ENCODE peak calls at places on chromosomes 11 and 22, in seven cellular contexts. O is left ventricle myocardium inferior; A is sigmoid colon; U is CD8-positive, alpha-beta memory T cell; W is astrocyte; V is psoas muscle; B is endothelial cell of umbilical vein. R is an unnamed sample.

GRCh38 chr11:31956310-31956709 is 134.6 kb upstream of the RCN1 start:
- DNase-seq in O (no peak), A (no peak), U (no peak), W (peak; percentile 45), V (no peak), B (no peak), R (no peak)

GRCh38 chr22:32745996-32746322 is 55.5 kb upstream of the TIMP3 start:
- DNase-seq in O (no peak), A (no peak), U (no peak), W (no peak), V (no peak), B (no peak), R (no peak)

GRCh38 chr22:38505595-38506117 is 455 bp downstream of the DDX17 start:
- DNase-seq in O (peak; percentile 85), A (peak; percentile 91), U (peak; percentile 75), W (peak; percentile 39), V (peak; percentile 91), B (peak; percentile 70), R (peak; percentile 74)

GRCh38 chr11:45023065-45023365 is 72.3 kb upstream of the TP53I11 start:
- DNase-seq in O (no peak), A (no peak), U (no peak), W (peak; percentile 33), V (no peak), B (no peak), R (no peak)

GRCh38 chr11:57094206-57094940 is 87.4 kb upstream of the LRRC55 start:
- DNase-seq in O (no peak), A (no peak), U (no peak), W (peak; percentile 23), V (no peak), B (no peak), R (no peak)

GRCh38 chr11:101336858-101337257 is 207.2 kb upstream of the PGR start:
- DNase-seq in O (no peak), A (no peak), U (no peak), W (no peak), V (no peak), B (no peak), R (no peak)

GRCh38 chr22:37930270-37930951 is 23.0 kb downstream of the C22orf23 start:
- DNase-seq in O (no peak), A (no peak), U (no peak), W (no peak), V (no peak), B (no peak), R (no peak)

GRCh38 chr11:76752321-76753175 is 30.6 kb upstream of the TSKU start:
- DNase-seq in O (peak; percentile 88), A (peak; percentile 92), U (no peak), W (peak; percentile 87), V (peak; percentile 94), B (no peak), R (peak; percentile 85)

GRCh38 chr22:20464096-20464614 is 26.5 kb upstream of the SCARF2 start:
- DNase-seq in O (no peak), A (no peak), U (peak; percentile 80), W (no peak), V (peak; percentile 34), B (no peak), R (no peak)

GRCh38 chr11:96105944-96106343 is 182.0 kb upstream of the MTMR2 start:
- DNase-seq in O (no peak), A (no peak), U (no peak), W (no peak), V (no peak), B (no peak), R (no peak)

GRCh38 chr11:119023741-119024140 is 5.2 kb downstream of the TRAPPC4 start:
- DNase-seq in O (no peak), A (no peak), U (no peak), W (peak; percentile 37), V (no peak), B (no peak), R (no peak)

GRCh38 chr11:1619449-1619848 is 2.5 kb downstream of the KRTAP5-4 start:
- DNase-seq in O (no peak), A (peak; percentile 30), U (no peak), W (no peak), V (peak; percentile 16), B (no peak), R (no peak)

GRCh38 chr11:61362542-61362875 is 335 bp downstream of the TMEM138 start:
- DNase-seq in O (no peak), A (no peak), U (peak; percentile 61), W (peak; percentile 66), V (no peak), B (no peak), R (no peak)

GRCh38 chr11:18012314-18012905 is 437 bp downstream of the SERGEF start:
- DNase-seq in O (peak; percentile 15), A (peak; percentile 69), U (peak; percentile 55), W (peak; percentile 16), V (peak; percentile 50), B (peak; percentile 29), R (peak; percentile 23)

GRCh38 chr11:19557720-19558140 is 154.9 kb upstream of the NAV2 start:
- DNase-seq in O (peak; percentile 77), A (peak; percentile 91), U (peak; percentile 69), W (peak; percentile 23), V (peak; percentile 90), B (peak; percentile 78), R (peak; percentile 88)

GRCh38 chr11:102187416-102188125 is 77.3 kb downstream of the YAP1 start:
- DNase-seq in O (no peak), A (no peak), U (no peak), W (no peak), V (no peak), B (no peak), R (no peak)

GRCh38 chr11:76148207-76148606 is 58.1 kb downstream of the WNT11 start:
- DNase-seq in O (no peak), A (no peak), U (no peak), W (no peak), V (no peak), B (no peak), R (peak; percentile 50)

GRCh38 chr11:94751806-94752205 is 16.4 kb upstream of the AMOTL1 start:
- DNase-seq in O (no peak), A (no peak), U (no peak), W (no peak), V (no peak), B (no peak), R (no peak)

GRCh38 chr11:133619973-133620372 is 87.7 kb upstream of the OPCML start:
- DNase-seq in O (no peak), A (no peak), U (no peak), W (no peak), V (no peak), B (no peak), R (no peak)

GRCh38 chr11:78690588-78690987 is 115.9 kb upstream of the NARS2 start:
- DNase-seq in O (no peak), A (no peak), U (no peak), W (peak; percentile 22), V (no peak), B (no peak), R (no peak)

GRCh38 chr22:40183029-40183581 is 5.4 kb downstream of the TNRC6B start:
- DNase-seq in O (no peak), A (peak; percentile 78), U (no peak), W (peak; percentile 89), V (no peak), B (peak; percentile 92), R (peak; percentile 33)

GRCh38 chr11:70717961-70718595 is 319.7 kb downstream of the CTTN start:
- DNase-seq in O (no peak), A (no peak), U (no peak), W (no peak), V (peak; percentile 40), B (no peak), R (no peak)

GRCh38 chr11:35579557-35580396 is 38.5 kb upstream of the FJX1 start:
- DNase-seq in O (no peak), A (no peak), U (no peak), W (peak; percentile 84), V (no peak), B (no peak), R (no peak)

GRCh38 chr11:105829084-105829483 is 193.0 kb downstream of the MSANTD4 start:
- DNase-seq in O (no peak), A (no peak), U (no peak), W (no peak), V (no peak), B (no peak), R (no peak)

GRCh38 chr22:30308518-30309230 is 18.1 kb downstream of the TBC1D10A start:
- DNase-seq in O (no peak), A (peak; percentile 85), U (no peak), W (peak; percentile 78), V (no peak), B (no peak), R (peak; percentile 63)
- H3K4me1 ChIP-seq in O (peaks cover 98% of the 10 kb centered on the region), A (peaks cover 94% of the 10 kb centered on the region), U (peaks cover 99% of the 10 kb centered on the region), W (peaks cover 46% of the 10 kb centered on the region), V (peaks cover 31% of the 10 kb centered on the region), B (peaks cover 23% of the 10 kb centered on the region), R (peaks cover 90% of the 10 kb centered on the region)

DNA sequence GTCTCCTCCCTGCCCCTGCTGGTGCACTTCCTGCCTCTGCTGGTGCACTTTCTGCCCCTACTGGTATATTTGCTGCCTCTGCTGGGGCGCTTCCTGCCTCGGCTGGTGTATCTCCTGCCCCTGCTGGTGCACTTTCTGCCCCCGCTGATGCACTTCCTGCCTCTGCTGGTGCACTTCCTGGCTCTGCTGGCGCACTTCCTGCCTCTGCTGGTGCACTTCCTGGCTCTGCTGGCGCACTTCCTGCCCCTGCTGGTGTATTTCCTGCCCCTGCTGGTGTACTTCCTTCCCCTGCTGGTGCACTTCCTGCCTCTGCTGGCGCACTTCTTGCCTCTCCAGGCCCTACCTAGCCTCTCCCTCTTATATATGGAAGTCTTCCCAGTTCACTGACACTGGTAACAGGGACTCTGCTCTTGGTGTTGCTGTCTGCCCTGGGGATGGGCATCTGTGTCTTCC is 10.1 kb downstream of the MTFP1 start:
- DNase-seq in O (no peak), A (no peak), U (peak; percentile 94), W (no peak), V (peak; percentile 64), B (peak; percentile 31), R (peak; percentile 65)
- H3K27ac ChIP-seq in O (peak overlapping the region; percentile 57), A (no peak overlapping the region), U (peak overlapping the region; percentile 62), W (no peak overlapping the region), V (peak overlapping the region; percentile 37), B (peak overlapping the region; percentile 63), R (no peak overlapping the region)

GRCh38 chr11:65392899-65393298 is 6.5 kb downstream of the FRMD8 start:
- DNase-seq in O (no peak), A (peak; percentile 57), U (no peak), W (no peak), V (no peak), B (no peak), R (no peak)

GRCh38 chr11:65395961-65396530 is 9.6 kb downstream of the FRMD8 start:
- DNase-seq in O (no peak), A (no peak), U (no peak), W (no peak), V (no peak), B (no peak), R (no peak)

GRCh38 chr11:65394125-65394536 is 7.7 kb downstream of the FRMD8 start:
- DNase-seq in O (no peak), A (peak; percentile 63), U (no peak), W (no peak), V (no peak), B (no peak), R (no peak)

GRCh38 chr11:65392186-65392829 is 5.9 kb downstream of the FRMD8 start:
- DNase-seq in O (no peak), A (peak; percentile 63), U (no peak), W (no peak), V (no peak), B (no peak), R (no peak)

GRCh38 chr11:65393513-65394079 is 7.2 kb downstream of the FRMD8 start:
- DNase-seq in O (no peak), A (peak; percentile 60), U (no peak), W (no peak), V (no peak), B (no peak), R (no peak)
- H3K4me1 ChIP-seq in O (peaks cover 50% of the 10 kb centered on the region), A (peaks cover 26% of the 10 kb centered on the region), U (peaks cover 25% of the 10 kb centered on the region), W (peaks cover 27% of the 10 kb centered on the region), V (peaks cover 22% of the 10 kb centered on the region), B (peaks cover 26% of the 10 kb centered on the region), R (peaks cover 32% of the 10 kb centered on the region)

GRCh38 chr22:47115518-47115890 is 353.1 kb downstream of the TBC1D22A start:
- DNase-seq in O (no peak), A (peak; percentile 57), U (no peak), W (no peak), V (no peak), B (no peak), R (no peak)
- H3K27ac ChIP-seq in O (no peak overlapping the region), A (no peak overlapping the region), U (no peak overlapping the region), W (no peak overlapping the region), V (no peak overlapping the region), B (no peak overlapping the region), R (no peak overlapping the region)